ENCODE peak calls at places on chromosomes 11 and 22, in seven cellular contexts. R is HEK293T; X is CD8-positive, alpha-beta memory T cell; O is prostate gland; L is NCI-H1092 treated with DMSO at 0.1 percent for 48 hours; H is GDM1; C is central memory CD4-positive, alpha-beta T cell. P is an unnamed sample.

GRCh38 chr11:44611687-44612437 is 46.4 kb downstream of the CD82 start:
- DNase-seq in R (no peak), X (peak), O (no peak), L (no peak), H (peak), C (peak), P (no peak)

GRCh38 chr11:74283580-74284180 is 27.8 kb downstream of the P4HA3 start:
- DNase-seq in R (no peak), X (no peak), O (no peak), L (no peak), H (no peak), C (no peak), P (no peak)

GRCh38 chr11:126686938-126687337 is 313.6 kb downstream of the KIRREL3 start:
- DNase-seq in R (no peak), X (no peak), O (no peak), L (no peak), H (no peak), C (no peak), P (no peak)

GRCh38 chr22:38718414-38718813 is 12.7 kb downstream of the GTPBP1 start:
- DNase-seq in R (peak), X (no peak), O (peak), L (no peak), H (no peak), C (no peak), P (peak)

GRCh38 chr11:46951864-46952263 is 15.3 kb downstream of the CSTPP1 start:
- DNase-seq in R (no peak), X (no peak), O (no peak), L (no peak), H (no peak), C (no peak), P (no peak)

GRCh38 chr11:66892926-66893325 is 36.1 kb downstream of the LRFN4 start:
- DNase-seq in R (no peak), X (no peak), O (no peak), L (no peak), H (no peak), C (no peak), P (no peak)

GRCh38 chr11:102478660-102479245 is 26.2 kb upstream of the TMEM123 start:
- DNase-seq in R (no peak), X (no peak), O (no peak), L (no peak), H (no peak), C (no peak), P (no peak)

GRCh38 chr11:73783483-73784020 is 4.1 kb upstream of the MRPL48 start:
- DNase-seq in R (no peak), X (no peak), O (no peak), L (no peak), H (no peak), C (no peak), P (no peak)

GRCh38 chr11:7019500-7020182 is 505 bp downstream of the ZNF214 start:
- DNase-seq in R (peak), X (no peak), O (peak), L (no peak), H (no peak), C (no peak), P (no peak)

GRCh38 chr11:7655253-7656217 is 17.8 kb downstream of the CYB5R2 start:
- DNase-seq in R (no peak), X (no peak), O (no peak), L (no peak), H (no peak), C (no peak), P (no peak)

GRCh38 chr22:38504731-38505594 is 1.1 kb downstream of the DDX17 start:
- DNase-seq in R (peak), X (peak), O (peak), L (peak), H (no peak), C (peak), P (no peak)

GRCh38 chr22:38788417-38788816 is 5.5 kb downstream of the DNAL4 start:
- DNase-seq in R (no peak), X (no peak), O (no peak), L (peak), H (no peak), C (no peak), P (peak)

GRCh38 chr11:114262681-114263509 is 33.3 kb upstream of the NNMT start:
- DNase-seq in R (peak), X (peak), O (no peak), L (peak), H (peak), C (no peak), P (no peak)

GRCh38 chr11:30107899-30108298 is 91.1 kb upstream of the KCNA4 start:
- DNase-seq in R (no peak), X (no peak), O (no peak), L (no peak), H (no peak), C (no peak), P (peak)

GRCh38 chr11:20388096-20389055 is 860 bp downstream of the PRMT3 start:
- DNase-seq in R (no peak), X (no peak), O (no peak), L (peak), H (no peak), C (no peak), P (no peak)

GRCh38 chr11:20775331-20775730 is 105.9 kb downstream of the NELL1 start:
- DNase-seq in R (no peak), X (no peak), O (no peak), L (no peak), H (no peak), C (no peak), P (no peak)

GRCh38 chr22:48606684-48607307 is 1220.9 kb downstream of the BRD1 start:
- DNase-seq in R (no peak), X (no peak), O (no peak), L (no peak), H (no peak), C (no peak), P (no peak)

GRCh38 chr11:110857885-110858555 is 145.8 kb upstream of the ARHGAP20 start:
- DNase-seq in R (no peak), X (no peak), O (no peak), L (no peak), H (no peak), C (no peak), P (no peak)

GRCh38 chr11:70104961-70105360 is 26.8 kb downstream of the ANO1 start:
- DNase-seq in R (no peak), X (no peak), O (no peak), L (no peak), H (no peak), C (no peak), P (no peak)

GRCh38 chr22:44286673-44287072 is 26.1 kb downstream of the SHISAL1 start:
- DNase-seq in R (no peak), X (no peak), O (no peak), L (no peak), H (no peak), C (no peak), P (no peak)

GRCh38 chr11:123580557-123581275 is 73.7 kb downstream of the SCN3B start:
- DNase-seq in R (peak), X (peak), O (peak), L (peak), H (no peak), C (peak), P (no peak)

GRCh38 chr11:2269601-2270321 is 627 bp downstream of the ASCL2 start:
- DNase-seq in R (no peak), X (peak), O (peak), L (peak), H (no peak), C (peak), P (peak)